ENCODE peak calls at places on chromosomes 1 and 21, in six cellular contexts. K, W, V, D, A and T are unnamed samples.
A peak's percentile ranks its signal among the peaks of the same experiment; 100 is the strongest.

GRCh38 chr21:41816583-41817165 is 49.8 kb upstream of the RIPK4 start:
- DNase-seq in W (peak; percentile 81), V (peak; percentile 60), K (peak; percentile 91), D (peak; percentile 57), A (peak; percentile 46), T (peak; percentile 70)

GRCh38 chr1:17039522-17039921 is 14.3 kb downstream of the SDHB start:
- DNase-seq in W (no peak), D (no peak), K (no peak), A (no peak), V (no peak), T (no peak)

GRCh38 chr1:9010781-9011323 is 15.4 kb downstream of the SLC2A7 start:
- DNase-seq in K (no peak), D (peak; percentile 28), V (no peak), W (no peak), A (no peak), T (peak; percentile 65)

GRCh38 chr1:196875935-196876334 is 11.9 kb upstream of the CFHR4 start:
- DNase-seq in V (no peak), D (no peak), A (no peak), K (no peak), W (no peak), T (no peak)

GRCh38 chr1:38817958-38818705 is 41.4 kb downstream of the RRAGC start:
- DNase-seq in D (no peak), W (no peak), A (no peak), K (peak; percentile 71), V (peak; percentile 13), T (peak; percentile 29)

GRCh38 chr1:225470691-225471452 is 43.0 kb upstream of the LBR start:
- DNase-seq in K (no peak), A (no peak), D (no peak), W (no peak), V (peak; percentile 5), T (peak; percentile 15)

GRCh38 chr21:37742532-37742931 is 173.7 kb downstream of the KCNJ6 start:
- DNase-seq in V (no peak), A (peak; percentile 4), D (no peak), K (no peak), W (no peak), T (no peak)

GRCh38 chr1:97901017-97901658 is 19.7 kb downstream of the DPYD start:
- DNase-seq in W (no peak), A (peak; percentile 61), D (no peak), K (no peak), V (no peak), T (no peak)

GRCh38 chr1:209689484-209689883 is 14.3 kb downstream of the G0S2 start:
- DNase-seq in W (no peak), D (no peak), K (no peak), A (no peak), V (no peak), T (no peak)

GRCh38 chr21:35048706-35049617 is at the start of gene RUNX1:
- DNase-seq in V (no peak), D (peak; percentile 37), K (peak; percentile 33), W (no peak), A (peak; percentile 56), T (peak; percentile 73)

GRCh38 chr21:19322360-19322759 is 918.8 kb upstream of the TMPRSS15 start:
- DNase-seq in W (no peak), D (no peak), A (no peak), K (no peak), V (no peak), T (no peak)

GRCh38 chr1:4710592-4711190 is 56.3 kb downstream of the AJAP1 start:
- DNase-seq in V (no peak), K (no peak), W (no peak), A (no peak), D (no peak), T (no peak)

GRCh38 chr1:3775498-3776230 is 3.1 kb downstream of the SMIM1 start:
- DNase-seq in V (peak; percentile 84), A (peak; percentile 59), K (peak; percentile 86), D (no peak), W (peak; percentile 89), T (peak; percentile 57)

GRCh38 chr1:11948822-11949458 is 14.4 kb downstream of the PLOD1 start:
- DNase-seq in D (no peak), K (no peak), V (no peak), A (peak; percentile 26), W (no peak), T (no peak)

GRCh38 chr1:189658381-189658780 is 819.3 kb downstream of the BRINP3 start:
- DNase-seq in D (no peak), V (no peak), K (no peak), A (no peak), W (no peak), T (no peak)

GRCh38 chr1:198278922-198279321 is 122.1 kb downstream of the NEK7 start:
- DNase-seq in V (no peak), W (no peak), K (no peak), D (no peak), A (no peak), T (no peak)

GRCh38 chr1:50735443-50735842 is 224.6 kb downstream of the FAF1 start:
- DNase-seq in K (no peak), D (no peak), V (no peak), A (peak; percentile 33), W (no peak), T (no peak)

GRCh38 chr1:197783510-197783948 is 8.2 kb upstream of the DENND1B start:
- DNase-seq in W (no peak), D (no peak), A (peak; percentile 78), V (no peak), K (no peak), T (no peak)

GRCh38 chr1:202589190-202589680 is 121.0 kb downstream of the SYT2 start:
- DNase-seq in D (peak; percentile 83), V (peak; percentile 85), W (no peak), A (peak; percentile 100), K (no peak), T (peak; percentile 40)

GRCh38 chr1:113415256-113416189 is 25.2 kb downstream of the MAGI3 start:
- DNase-seq in A (no peak), V (no peak), W (no peak), D (no peak), K (no peak), T (no peak)

GRCh38 chr1:172203135-172203823 is 217.2 kb upstream of the C1orf105 start:
- DNase-seq in W (no peak), A (peak; percentile 19), D (no peak), V (no peak), K (no peak), T (no peak)

GRCh38 chr21:42503711-42504110 is 7.7 kb upstream of the RSPH1 start:
- DNase-seq in D (no peak), W (no peak), A (no peak), V (no peak), K (no peak), T (no peak)

GRCh38 chr1:115924730-115925129 is 51.6 kb upstream of the SLC22A15 start:
- DNase-seq in D (no peak), W (no peak), K (no peak), A (no peak), V (no peak), T (no peak)

GRCh38 chr1:177122461-177122860 is 42.1 kb downstream of the ASTN1 start:
- DNase-seq in W (no peak), V (no peak), D (no peak), A (no peak), K (no peak), T (no peak)

GRCh38 chr1:208233978-208234377 is 10.2 kb downstream of the PLXNA2 start:
- DNase-seq in W (no peak), V (no peak), K (no peak), A (no peak), D (no peak), T (no peak)

GRCh38 chr1:52055066-52055853 is at the start of gene TXNDC12:
- DNase-seq in A (peak; percentile 91), K (peak; percentile 46), V (peak; percentile 74), W (peak; percentile 91), D (peak; percentile 73), T (peak; percentile 91)
- TF ChIP-seq POLR2A in A (peak; percentile 88), K (peak; percentile 68), V (peak; percentile 62), W (peak; percentile 90), D (peak; percentile 73), T (no peak)

DNA sequence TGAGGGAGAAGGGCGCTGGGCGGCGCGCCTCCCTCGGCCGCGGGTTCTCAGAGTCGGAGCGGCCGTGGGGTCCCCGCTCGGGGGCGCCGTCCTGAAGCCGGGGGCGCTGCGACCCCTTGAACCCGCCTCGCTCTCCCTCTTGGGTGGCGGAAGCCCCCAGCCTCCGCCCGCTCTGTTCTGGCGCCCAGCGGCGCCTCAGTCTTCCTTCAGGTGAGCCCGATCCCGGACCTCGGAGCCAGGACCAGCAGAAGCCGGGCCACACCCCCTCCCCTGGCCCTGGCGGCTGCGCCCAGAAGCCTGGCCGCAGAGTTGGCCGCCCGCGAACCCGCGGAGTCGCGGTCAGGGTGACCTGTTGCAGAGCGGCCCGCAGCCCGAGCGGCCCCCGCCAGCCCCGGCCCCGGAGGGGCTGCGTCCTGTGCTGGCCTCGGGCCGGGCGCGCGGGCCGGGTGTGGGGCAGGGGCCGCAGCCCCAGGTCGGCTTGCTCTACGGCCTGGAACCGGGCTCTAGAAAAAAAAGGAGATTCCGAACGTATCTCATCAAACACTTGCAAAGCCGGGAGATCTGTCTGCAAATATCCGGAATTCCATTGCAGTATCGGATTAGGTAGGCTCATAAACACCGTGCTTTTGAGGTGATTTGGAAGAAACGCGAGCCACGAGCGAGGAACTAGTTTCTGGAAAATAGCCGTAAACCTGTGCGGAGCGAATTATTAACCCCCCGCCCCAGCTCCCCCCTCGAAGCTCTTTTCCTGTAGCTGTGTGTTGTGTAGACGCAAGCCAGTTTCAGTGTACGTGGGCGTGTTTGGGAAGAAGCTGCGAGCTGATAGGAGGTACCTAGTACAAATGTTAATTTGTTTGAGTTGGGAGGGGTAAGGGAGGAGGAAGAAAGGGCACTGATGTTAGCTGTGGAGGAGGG is 816 bp downstream of the RALGPS2 start:
- DNase-seq in V (peak; percentile 62), A (peak; percentile 84), K (peak; percentile 19), W (peak; percentile 92), D (peak; percentile 50), T (peak; percentile 91)
- TF ChIP-seq POLR2A in V (no peak), A (no peak), K (no peak), W (peak; percentile 65), D (peak; percentile 20), T (peak; percentile 29)

DNA sequence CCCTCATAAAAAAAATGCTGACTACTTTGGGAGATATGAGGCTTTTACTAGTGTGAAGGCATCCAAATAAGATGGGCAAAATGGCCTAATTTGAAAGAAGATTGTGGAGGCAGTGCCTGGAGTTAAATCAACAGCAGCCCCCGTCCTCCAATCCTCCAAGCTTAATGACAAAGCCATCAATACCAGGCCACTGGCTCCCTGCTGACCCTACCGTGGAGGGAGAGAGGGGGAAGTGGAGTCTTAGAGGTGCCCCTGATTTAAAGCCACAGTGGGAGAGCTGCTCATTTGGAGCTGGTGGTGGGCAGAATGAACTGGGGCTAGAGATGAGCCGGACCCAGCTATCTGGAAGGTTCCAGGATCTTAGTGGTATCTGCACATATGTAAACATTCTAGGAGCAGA is 24.3 kb upstream of the KNCN start:
- DNase-seq in V (no peak), D (no peak), K (no peak), A (no peak), W (no peak), T (no peak)
- TF ChIP-seq POLR2A in V (no peak), D (no peak), K (no peak), A (no peak), W (no peak), T (no peak)

GRCh38 chr1:42825058-42825851 is 8.1 kb upstream of the SVBP start:
- DNase-seq in D (no peak), V (no peak), W (no peak), K (no peak), A (no peak), T (no peak)
- TF ChIP-seq POLR2A in D (no peak), V (no peak), W (no peak), K (no peak), A (no peak), T (no peak)